ENCODE peak calls at places on chromosomes 1 and 21, in five cellular contexts. K, R, W, V and M are unnamed samples.
A peak's percentile ranks its signal among the peaks of the same experiment; 100 is the strongest.

GRCh38 chr1:245091171-245091621 is 63.6 kb upstream of the KIF26B start:
- DNase-seq in W (peak; percentile 14), V (no peak), K (no peak), R (no peak), M (peak; percentile 3)

GRCh38 chr21:30831194-30831765 is 1.7 kb upstream of the KRTAP7-1 start:
- DNase-seq in V (peak; percentile 26), R (peak; percentile 6), K (no peak), W (peak; percentile 4), M (no peak)

GRCh38 chr1:4106731-4107130 is 206.7 kb upstream of the C1orf174 start:
- DNase-seq in W (no peak), V (no peak), K (no peak), R (no peak), M (no peak)

GRCh38 chr1:119372493-119373086 is 4.0 kb downstream of the HAO2 start:
- DNase-seq in V (peak; percentile 58), K (peak; percentile 46), W (peak; percentile 59), R (peak; percentile 51), M (peak; percentile 38)

GRCh38 chr1:46526689-46527291 is 24.7 kb downstream of the KNCN start:
- DNase-seq in W (no peak), K (no peak), V (no peak), R (no peak), M (no peak)

GRCh38 chr1:56672579-56672978 is 27.5 kb downstream of the PRKAA2 start:
- DNase-seq in V (no peak), W (no peak), R (no peak), K (no peak), M (no peak)

GRCh38 chr1:81374481-81374880 is 426.3 kb upstream of the ADGRL2 start:
- DNase-seq in V (no peak), K (no peak), W (no peak), R (no peak), M (no peak)

GRCh38 chr1:239976130-239976968 is 115.3 kb upstream of the FMN2 start:
- DNase-seq in V (peak; percentile 44), W (peak; percentile 69), R (peak; percentile 51), K (peak; percentile 41), M (peak; percentile 50)

GRCh38 chr1:232974971-232975370 is 24.6 kb downstream of the NTPCR start:
- DNase-seq in R (no peak), V (no peak), K (no peak), W (peak; percentile 19), M (peak; percentile 90)

GRCh38 chr1:211359876-211360275 is 33.2 kb downstream of the TRAF5 start:
- DNase-seq in W (no peak), V (no peak), R (peak; percentile 13), K (no peak), M (no peak)

GRCh38 chr21:26388731-26389231 is 184.3 kb downstream of the CYYR1 start:
- DNase-seq in R (peak; percentile 80), K (peak; percentile 2), V (peak; percentile 12), W (peak; percentile 87), M (peak; percentile 72)

GRCh38 chr1:19644761-19645543 is 841 bp downstream of the NBL1 start:
- DNase-seq in R (no peak), V (peak; percentile 64), W (peak; percentile 57), K (no peak), M (peak; percentile 49)

GRCh38 chr1:14761754-14762153 is 163.3 kb downstream of the KAZN start:
- DNase-seq in K (no peak), W (no peak), R (no peak), V (no peak), M (no peak)

GRCh38 chr21:44291936-44292811 is 6.5 kb downstream of the AIRE start:
- DNase-seq in V (no peak), R (no peak), W (no peak), K (peak; percentile 31), M (no peak)

GRCh38 chr1:29513357-29513756 is 277.0 kb downstream of the PTPRU start:
- DNase-seq in K (peak; percentile 21), V (peak; percentile 64), W (peak; percentile 84), R (peak; percentile 80), M (peak; percentile 77)

GRCh38 chr1:223732993-223733798 is 20.9 kb downstream of the CAPN2 start:
- DNase-seq in R (peak; percentile 39), K (no peak), V (no peak), W (no peak), M (no peak)

GRCh38 chr1:19646366-19646765 is 2.3 kb downstream of the NBL1 start:
- DNase-seq in R (no peak), V (no peak), K (no peak), W (no peak), M (no peak)

GRCh38 chr1:41698916-41699860 is 214.7 kb upstream of the EDN2 start:
- DNase-seq in R (no peak), V (no peak), K (no peak), W (no peak), M (no peak)

GRCh38 chr1:112689842-112690237 is 15.4 kb downstream of the MOV10 start:
- DNase-seq in K (no peak), W (no peak), R (no peak), V (no peak), M (no peak)

GRCh38 chr1:161080391-161081150 is 8.8 kb downstream of the NECTIN4 start:
- DNase-seq in K (no peak), W (no peak), V (no peak), R (no peak), M (no peak)